ENCODE peak calls at places on chromosomes 12 and 14, in eight cellular contexts. M is A172; S is T-helper 17 cell; T is amniotic epithelial cell; N is CD8-positive, alpha-beta memory T cell; H is activated T-cell treated with anti-CD3 and anti-CD28 coated beads for 24 hours; O is NCI-H2081; Q is sciatic nerve. J is an unnamed sample.

GRCh38 chr14:32757568-32757967 is 181.1 kb upstream of the NPAS3 start:
- DNase-seq in M (no peak), S (no peak), T (peak), N (no peak), H (no peak), O (no peak), Q (no peak), J (no peak)

GRCh38 chr12:3596703-3597472 is 105.9 kb downstream of the PRMT8 start:
- DNase-seq in M (no peak), S (no peak), T (no peak), N (no peak), H (no peak), O (no peak), Q (no peak), J (no peak)

GRCh38 chr12:6372403-6373003 is 2.9 kb downstream of the SCNN1A start:
- DNase-seq in M (peak), S (no peak), T (peak), N (no peak), H (no peak), O (peak), Q (no peak), J (no peak)

GRCh38 chr12:14927267-14927666 is 11.1 kb downstream of the ERP27 start:
- DNase-seq in M (no peak), S (no peak), T (no peak), N (no peak), H (no peak), O (no peak), Q (no peak), J (no peak)

GRCh38 chr12:98499668-98500456 is 15.5 kb upstream of the TMPO start:
- DNase-seq in M (no peak), S (no peak), T (no peak), N (no peak), H (no peak), O (no peak), Q (no peak), J (no peak)

GRCh38 chr12:50609292-50609874 is 104.6 kb downstream of the DIP2B start:
- DNase-seq in M (no peak), S (no peak), T (peak), N (no peak), H (no peak), O (no peak), Q (no peak), J (no peak)

GRCh38 chr12:100827901-100828520 is 33.4 kb downstream of the ANO4 start:
- DNase-seq in M (peak), S (no peak), T (no peak), N (no peak), H (no peak), O (peak), Q (no peak), J (peak)

GRCh38 chr12:51374346-51374745 is 16.9 kb downstream of the GALNT6 start:
- DNase-seq in M (no peak), S (no peak), T (no peak), N (no peak), H (no peak), O (no peak), Q (no peak), J (no peak)

GRCh38 chr14:73462078-73462715 is 3.9 kb upstream of the NUMB start:
- DNase-seq in M (peak), S (no peak), T (peak), N (no peak), H (no peak), O (peak), Q (no peak), J (peak)

GRCh38 chr12:83172441-83172840 is 485.7 kb downstream of the TMTC2 start:
- DNase-seq in M (no peak), S (no peak), T (peak), N (no peak), H (no peak), O (no peak), Q (no peak), J (no peak)

GRCh38 chr12:96219700-96220206 is 25.6 kb downstream of the ELK3 start:
- DNase-seq in M (peak), S (no peak), T (peak), N (no peak), H (no peak), O (no peak), Q (no peak), J (peak)

GRCh38 chr12:57864811-57865751 is 18.6 kb upstream of the CTDSP2 start:
- DNase-seq in M (peak), S (peak), T (peak), N (no peak), H (peak), O (no peak), Q (peak), J (peak)

GRCh38 chr14:56100556-56100955 is 17.7 kb upstream of the PELI2 start:
- DNase-seq in M (no peak), S (no peak), T (no peak), N (no peak), H (no peak), O (no peak), Q (no peak), J (no peak)

GRCh38 chr14:99322731-99323599 is 51.0 kb upstream of the BCL11B start:
- DNase-seq in M (no peak), S (no peak), T (no peak), N (no peak), H (no peak), O (no peak), Q (no peak), J (no peak)

GRCh38 chr12:124675881-124676688 is 108.7 kb upstream of the NCOR2 start:
- DNase-seq in M (peak), S (no peak), T (peak), N (no peak), H (no peak), O (no peak), Q (no peak), J (no peak)

GRCh38 chr12:123931686-123932321 is 40.8 kb downstream of the CCDC92 start:
- DNase-seq in M (no peak), S (no peak), T (no peak), N (peak), H (no peak), O (no peak), Q (no peak), J (no peak)

GRCh38 chr12:203462-204260 is 10.3 kb downstream of the SLC6A12 start:
- DNase-seq in M (no peak), S (no peak), T (no peak), N (no peak), H (no peak), O (no peak), Q (no peak), J (no peak)

GRCh38 chr12:62581288-62582064 is 114.8 kb downstream of the MON2 start:
- DNase-seq in M (peak), S (no peak), T (peak), N (peak), H (no peak), O (peak), Q (no peak), J (no peak)

GRCh38 chr12:72699362-72699761 is 427.2 kb downstream of the TRHDE start:
- DNase-seq in M (no peak), S (no peak), T (no peak), N (no peak), H (no peak), O (no peak), Q (no peak), J (no peak)

GRCh38 chr14:54490448-54490805 is 1.6 kb upstream of the GMFB start:
- DNase-seq in M (no peak), S (no peak), T (no peak), N (no peak), H (no peak), O (no peak), Q (no peak), J (no peak)

GRCh38 chr14:70692210-70692609 is 50.5 kb downstream of the TTC9 start:
- DNase-seq in M (no peak), S (no peak), T (no peak), N (no peak), H (no peak), O (no peak), Q (peak), J (no peak)

GRCh38 chr14:57870686-57871457 is 5.0 kb upstream of the SLC35F4 start:
- DNase-seq in M (no peak), S (no peak), T (no peak), N (no peak), H (no peak), O (no peak), Q (no peak), J (no peak)

GRCh38 chr12:3398196-3398789 is 92.7 kb upstream of the PRMT8 start:
- DNase-seq in M (no peak), S (no peak), T (no peak), N (no peak), H (no peak), O (no peak), Q (no peak), J (no peak)

GRCh38 chr14:33404054-33404453 is 465.4 kb downstream of the NPAS3 start:
- DNase-seq in M (peak), S (no peak), T (peak), N (no peak), H (no peak), O (no peak), Q (no peak), J (no peak)

GRCh38 chr14:71372411-71372838 is 465.2 kb downstream of the PCNX1 start:
- DNase-seq in M (no peak), S (no peak), T (peak), N (no peak), H (no peak), O (no peak), Q (no peak), J (no peak)

GRCh38 chr14:64238049-64238448 is 56.1 kb downstream of the ESR2 start:
- DNase-seq in M (no peak), S (no peak), T (no peak), N (no peak), H (no peak), O (no peak), Q (no peak), J (no peak)

GRCh38 chr14:71739273-71739990 is 192.8 kb upstream of the RGS6 start:
- DNase-seq in M (peak), S (no peak), T (peak), N (no peak), H (no peak), O (no peak), Q (no peak), J (no peak)

GRCh38 chr14:104603623-104604401 is 760 bp downstream of the TMEM179 start:
- DNase-seq in M (no peak), S (no peak), T (no peak), N (no peak), H (no peak), O (peak), Q (peak), J (no peak)